ENCODE peak calls at places on chromosomes 6 and 20, in five cellular contexts. One of them, this sample, is unnamed.
A peak's percentile ranks its signal among the peaks of the same experiment; 100 is the strongest.

GRCh38 chr20:63896136-63896890 is 1.4 kb downstream of the DNAJC5 start:
- DNase-seq in heart left ventricle: peak; percentile 56
- DNase-seq in H1: no peak
- DNase-seq in lower leg skin: no peak
- DNase-seq in H54: no peak
- DNase-seq in this sample: peak; percentile 78

GRCh38 chr6:158517038-158517437 is 42.9 kb upstream of the TMEM181 start:
- DNase-seq in heart left ventricle: no peak
- DNase-seq in H1: no peak
- DNase-seq in lower leg skin: no peak
- DNase-seq in H54: no peak
- DNase-seq in this sample: no peak

GRCh38 chr20:58617158-58617557 is 33.9 kb upstream of the STX16 start:
- DNase-seq in heart left ventricle: no peak
- DNase-seq in H1: no peak
- DNase-seq in lower leg skin: no peak
- DNase-seq in H54: no peak
- DNase-seq in this sample: no peak

GRCh38 chr6:108801331-108801730 is 46.9 kb upstream of the ARMC2 start:
- DNase-seq in heart left ventricle: no peak
- DNase-seq in H1: no peak
- DNase-seq in lower leg skin: no peak
- DNase-seq in H54: no peak
- DNase-seq in this sample: no peak

GRCh38 chr6:148769304-148769968 is 22.6 kb downstream of the UST start:
- DNase-seq in heart left ventricle: no peak
- DNase-seq in H1: no peak
- DNase-seq in lower leg skin: no peak
- DNase-seq in H54: no peak
- DNase-seq in this sample: no peak

GRCh38 chr6:47478233-47479155 is 905 bp downstream of the CD2AP start:
- DNase-seq in heart left ventricle: no peak
- DNase-seq in H1: no peak
- DNase-seq in lower leg skin: no peak
- DNase-seq in H54: no peak
- DNase-seq in this sample: peak; percentile 66

GRCh38 chr6:6712979-6713514 is 124.5 kb downstream of the LY86 start:
- DNase-seq in heart left ventricle: no peak
- DNase-seq in H1: no peak
- DNase-seq in lower leg skin: no peak
- DNase-seq in H54: peak; percentile 31
- DNase-seq in this sample: peak; percentile 48

GRCh38 chr20:57882451-57883161 is 172.8 kb upstream of the PMEPA1 start:
- DNase-seq in heart left ventricle: no peak
- DNase-seq in H1: no peak
- DNase-seq in lower leg skin: peak; percentile 75
- DNase-seq in H54: peak; percentile 85
- DNase-seq in this sample: no peak

GRCh38 chr20:47594157-47594556 is 92.5 kb downstream of the NCOA3 start:
- DNase-seq in heart left ventricle: no peak
- DNase-seq in H1: no peak
- DNase-seq in lower leg skin: no peak
- DNase-seq in H54: no peak
- DNase-seq in this sample: no peak

GRCh38 chr20:31719644-31720485 is 2.8 kb downstream of the BCL2L1 start:
- DNase-seq in heart left ventricle: no peak
- DNase-seq in H1: no peak
- DNase-seq in lower leg skin: no peak
- DNase-seq in H54: peak; percentile 40
- DNase-seq in this sample: peak; percentile 31

GRCh38 chr6:147774856-147775255 is 266.4 kb downstream of the SAMD5 start:
- DNase-seq in heart left ventricle: no peak
- DNase-seq in H1: peak; percentile 7
- DNase-seq in lower leg skin: no peak
- DNase-seq in H54: no peak
- DNase-seq in this sample: no peak

GRCh38 chr6:42138630-42139619 is 3.5 kb downstream of the C6orf132 start:
- DNase-seq in heart left ventricle: no peak
- DNase-seq in H1: no peak
- DNase-seq in lower leg skin: no peak
- DNase-seq in H54: no peak
- DNase-seq in this sample: peak; percentile 62

GRCh38 chr6:134021396-134022122 is 30.9 kb downstream of the SLC2A12 start:
- DNase-seq in heart left ventricle: no peak
- DNase-seq in H1: no peak
- DNase-seq in lower leg skin: no peak
- DNase-seq in H54: no peak
- DNase-seq in this sample: no peak

GRCh38 chr6:89952696-89953095 is 58.4 kb downstream of the GJA10 start:
- DNase-seq in heart left ventricle: no peak
- DNase-seq in H1: no peak
- DNase-seq in lower leg skin: no peak
- DNase-seq in H54: no peak
- DNase-seq in this sample: no peak

GRCh38 chr6:37576336-37576737 is 76.6 kb upstream of the CCDC167 start:
- DNase-seq in heart left ventricle: no peak
- DNase-seq in H1: no peak
- DNase-seq in lower leg skin: no peak
- DNase-seq in H54: peak; percentile 95
- DNase-seq in this sample: no peak

GRCh38 chr6:111521497-111522275 is 38.7 kb upstream of the REV3L start:
- DNase-seq in heart left ventricle: no peak
- DNase-seq in H1: no peak
- DNase-seq in lower leg skin: no peak
- DNase-seq in H54: no peak
- DNase-seq in this sample: no peak

GRCh38 chr20:62816031-62816878 is 595 bp upstream of the COL9A3 start:
- DNase-seq in heart left ventricle: no peak
- DNase-seq in H1: peak; percentile 84
- DNase-seq in lower leg skin: no peak
- DNase-seq in H54: no peak
- DNase-seq in this sample: no peak

GRCh38 chr20:62814060-62814708 is 2.7 kb upstream of the COL9A3 start:
- DNase-seq in heart left ventricle: no peak
- DNase-seq in H1: no peak
- DNase-seq in lower leg skin: no peak
- DNase-seq in H54: no peak
- DNase-seq in this sample: no peak

GRCh38 chr20:62813588-62813987 is 3.3 kb upstream of the COL9A3 start:
- DNase-seq in heart left ventricle: no peak
- DNase-seq in H1: no peak
- DNase-seq in lower leg skin: no peak
- DNase-seq in H54: no peak
- DNase-seq in this sample: no peak

GRCh38 chr20:62814709-62815065 is 2.2 kb upstream of the COL9A3 start:
- DNase-seq in heart left ventricle: no peak
- DNase-seq in H1: no peak
- DNase-seq in lower leg skin: no peak
- DNase-seq in H54: no peak
- DNase-seq in this sample: no peak

DNA sequence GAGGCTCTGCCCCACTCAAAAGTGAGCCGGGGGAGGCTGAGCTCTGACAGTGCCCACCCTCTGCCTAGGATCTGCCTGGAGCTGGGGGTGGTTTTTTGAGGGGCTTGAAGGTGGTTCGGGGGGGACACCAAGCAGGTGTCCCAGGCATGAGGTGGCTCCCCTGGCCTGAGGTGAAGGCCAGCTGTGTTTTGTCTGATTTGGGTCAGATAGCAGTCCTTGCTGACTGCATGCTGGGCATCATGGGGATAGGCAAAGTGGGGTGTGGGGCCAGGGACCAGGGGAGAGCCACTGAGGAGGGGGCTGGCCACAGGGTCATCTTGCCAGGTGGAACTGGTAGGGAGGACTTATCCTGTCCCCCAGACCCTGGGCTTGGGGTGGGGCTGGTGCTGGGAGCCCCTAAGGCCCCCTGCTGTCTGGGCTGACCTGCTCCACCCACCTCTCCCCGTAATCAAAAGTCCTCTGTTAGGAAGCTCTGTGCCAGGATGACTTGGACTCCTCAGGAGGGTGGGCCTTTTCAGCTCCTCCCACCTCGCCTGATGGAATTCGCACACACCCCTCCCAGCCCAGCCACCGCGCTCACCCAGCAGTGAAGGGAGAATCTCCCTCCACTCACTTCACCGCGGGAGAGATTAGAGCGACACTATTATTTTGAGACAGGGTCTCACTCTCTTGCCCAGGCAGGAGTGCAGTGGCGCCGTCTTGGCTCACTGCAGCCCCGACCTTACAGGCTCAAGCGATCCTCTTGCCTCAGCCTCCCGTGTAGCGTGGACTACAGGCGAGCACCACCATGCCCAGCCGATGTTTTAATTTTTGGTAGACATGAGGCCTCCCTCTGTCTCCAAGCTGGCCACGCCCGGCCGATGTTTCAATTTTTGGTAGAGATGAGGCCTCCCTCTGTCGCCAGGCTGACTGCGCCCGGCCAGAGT is 1.5 kb upstream of the COL9A3 start:
- DNase-seq in heart left ventricle: no peak
- DNase-seq in H1: peak; percentile 54
- DNase-seq in lower leg skin: no peak
- DNase-seq in H54: peak; percentile 81
- DNase-seq in this sample: no peak
- TF ChIP-seq POLR2A in heart left ventricle: no peak
- TF ChIP-seq POLR2A in H1: no peak
- TF ChIP-seq POLR2A in lower leg skin: no peak
- TF ChIP-seq POLR2A in H54: no peak
- TF ChIP-seq POLR2A in this sample: no peak

GRCh38 chr20:18507218-18508191 is at the start of gene SEC23B:
- DNase-seq in heart left ventricle: peak; percentile 97
- DNase-seq in H1: peak; percentile 94
- DNase-seq in lower leg skin: peak; percentile 99
- DNase-seq in H54: peak; percentile 86
- DNase-seq in this sample: peak; percentile 98
- TF ChIP-seq POLR2A in heart left ventricle: peak; percentile 68
- TF ChIP-seq POLR2A in H1: peak; percentile 65
- TF ChIP-seq POLR2A in lower leg skin: no peak
- TF ChIP-seq POLR2A in H54: peak; percentile 79
- TF ChIP-seq POLR2A in this sample: peak; percentile 98

DNA sequence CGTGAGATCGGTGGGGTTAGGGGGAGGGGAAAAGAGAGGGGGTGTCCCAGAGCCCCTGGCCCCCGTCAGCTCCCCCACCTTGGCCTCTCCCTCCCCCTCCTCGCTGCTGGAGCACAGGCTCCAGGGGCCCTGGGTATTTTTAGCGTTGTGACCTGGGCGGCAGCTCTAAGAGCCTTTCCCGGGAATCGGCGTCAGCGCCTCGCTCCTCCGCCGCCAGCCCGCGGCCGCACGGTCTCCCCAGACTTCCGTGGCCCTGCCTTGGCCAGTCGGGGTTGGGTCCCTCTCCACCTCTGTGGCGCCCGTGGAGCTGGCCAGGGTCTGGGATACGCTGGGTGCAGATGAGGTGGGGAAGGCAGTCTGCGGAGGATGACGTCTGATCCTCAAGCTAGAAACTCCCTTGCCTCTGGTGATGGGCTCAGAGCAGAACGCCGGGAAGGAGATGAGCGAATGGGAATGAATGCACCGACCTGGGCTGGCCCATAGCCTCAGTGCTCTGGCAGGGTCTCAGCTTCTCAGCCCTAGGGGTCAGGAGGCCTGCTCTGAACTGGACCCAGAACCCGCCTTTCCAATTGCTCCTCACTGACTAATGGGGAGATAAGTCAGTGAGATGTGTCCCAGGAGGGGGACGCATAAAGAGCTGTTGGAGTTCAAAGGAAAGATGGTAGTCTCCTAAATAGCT is 883 bp upstream of the DBNDD2 start:
- DNase-seq in heart left ventricle: peak; percentile 89
- DNase-seq in H1: no peak
- DNase-seq in lower leg skin: peak; percentile 89
- DNase-seq in H54: no peak
- DNase-seq in this sample: no peak
- TF ChIP-seq POLR2A in heart left ventricle: peak; percentile 69
- TF ChIP-seq POLR2A in H1: no peak
- TF ChIP-seq POLR2A in lower leg skin: no peak
- TF ChIP-seq POLR2A in H54: no peak
- TF ChIP-seq POLR2A in this sample: no peak

GRCh38 chr6:156720739-156721714 is 56.2 kb upstream of the ARID1B start:
- DNase-seq in heart left ventricle: no peak
- DNase-seq in H1: peak; percentile 63
- DNase-seq in lower leg skin: no peak
- DNase-seq in H54: no peak
- DNase-seq in this sample: no peak

GRCh38 chr6:156719720-156720563 is 57.2 kb upstream of the ARID1B start:
- DNase-seq in heart left ventricle: peak; percentile 96
- DNase-seq in H1: no peak
- DNase-seq in lower leg skin: peak; percentile 98
- DNase-seq in H54: no peak
- DNase-seq in this sample: peak; percentile 72

GRCh38 chr6:156719395-156719719 is 57.8 kb upstream of the ARID1B start:
- DNase-seq in heart left ventricle: no peak
- DNase-seq in H1: no peak
- DNase-seq in lower leg skin: no peak
- DNase-seq in H54: no peak
- DNase-seq in this sample: no peak

GRCh38 chr6:156717542-156717941 is 59.6 kb upstream of the ARID1B start:
- DNase-seq in heart left ventricle: no peak
- DNase-seq in H1: no peak
- DNase-seq in lower leg skin: no peak
- DNase-seq in H54: no peak
- DNase-seq in this sample: no peak

GRCh38 chr6:156718647-156719394 is 58.4 kb upstream of the ARID1B start:
- DNase-seq in heart left ventricle: peak; percentile 55
- DNase-seq in H1: no peak
- DNase-seq in lower leg skin: peak; percentile 93
- DNase-seq in H54: peak; percentile 66
- DNase-seq in this sample: peak; percentile 11
- TF ChIP-seq POLR2A in heart left ventricle: no peak
- TF ChIP-seq POLR2A in H1: no peak
- TF ChIP-seq POLR2A in lower leg skin: no peak
- TF ChIP-seq POLR2A in H54: no peak
- TF ChIP-seq POLR2A in this sample: no peak

GRCh38 chr20:34825530-34826362 is at the start of gene NCOA6:
- DNase-seq in heart left ventricle: peak; percentile 88
- DNase-seq in H1: peak; percentile 13
- DNase-seq in lower leg skin: peak; percentile 97
- DNase-seq in H54: peak; percentile 85
- DNase-seq in this sample: peak; percentile 95
- TF ChIP-seq POLR2A in heart left ventricle: no peak
- TF ChIP-seq POLR2A in H1: no peak
- TF ChIP-seq POLR2A in lower leg skin: no peak
- TF ChIP-seq POLR2A in H54: peak; percentile 33
- TF ChIP-seq POLR2A in this sample: peak; percentile 55

DNA sequence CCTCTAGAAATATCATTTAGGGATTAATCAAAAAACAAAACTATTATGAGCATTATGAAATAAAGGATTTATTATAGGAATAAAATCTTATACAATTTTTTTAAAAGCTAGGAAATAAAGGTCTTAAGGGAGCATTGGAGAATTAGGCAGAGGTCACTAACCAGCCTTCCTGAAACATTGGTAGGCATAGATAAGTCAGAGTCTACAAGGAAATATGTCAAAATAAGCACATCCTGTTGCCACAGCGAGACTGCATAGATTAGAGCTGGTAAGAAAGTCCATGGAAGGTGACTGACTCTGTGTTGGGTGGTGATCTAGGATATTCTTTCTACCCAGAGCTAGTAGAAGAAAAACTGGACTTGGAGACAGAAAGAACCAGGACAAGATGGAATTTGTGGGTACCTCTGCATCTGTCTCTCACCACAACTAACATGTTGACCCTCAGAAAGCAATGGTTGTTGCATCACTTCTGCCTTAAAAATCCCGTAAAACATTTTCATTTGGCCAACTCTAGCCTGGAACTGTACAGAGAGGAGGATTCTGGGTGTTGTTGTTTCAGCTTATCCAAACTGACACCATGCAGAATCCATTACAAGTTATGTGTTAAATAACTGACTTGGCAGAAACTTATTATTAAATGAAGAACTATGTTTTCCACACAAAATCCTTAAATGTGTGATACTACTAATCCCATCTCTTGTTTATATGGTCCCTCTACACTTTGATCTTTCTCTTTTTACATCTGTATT is 77.1 kb downstream of the FBXO5 start:
- DNase-seq in heart left ventricle: no peak
- DNase-seq in H1: no peak
- DNase-seq in lower leg skin: no peak
- DNase-seq in H54: no peak
- DNase-seq in this sample: no peak
- TF ChIP-seq POLR2A in heart left ventricle: no peak
- TF ChIP-seq POLR2A in H1: no peak
- TF ChIP-seq POLR2A in lower leg skin: no peak
- TF ChIP-seq POLR2A in H54: no peak
- TF ChIP-seq POLR2A in this sample: no peak

This sample was measured in erythroblast.